ENCODE peak calls at places on chromosome 11, in eight cellular contexts. N is globus pallidus; A is pons; X is activated CD4-positive, alpha-beta T cell treated with anti-CD3 and anti-CD28 coated beads, Interleukin-2, amount 10 ng/mL, durations not matched to agents 7 days and 5 days; E is stimulated activated CD4-positive, alpha-beta T cell treated with anti-CD3 and anti-CD28 coated beads, Interleukin-4, amount 100 ng/mL, for 24 hours; I is anterior cingulate cortex; F is upper lobe of right lung; C is adrenal gland. G is an unnamed sample.

GRCh38 chr11:68447015-68447801 is 13.3 kb upstream of the PPP6R3 start:
- DNase-seq in N (peak; percentile 58), A (peak; percentile 45), X (peak; percentile 79), E (peak; percentile 81), I (peak; percentile 44), F (peak; percentile 88), C (peak; percentile 72), G (peak; percentile 83)

GRCh38 chr11:18754308-18754707 is 28.3 kb upstream of the IGSF22 start:
- DNase-seq in N (no peak), A (no peak), X (no peak), E (no peak), I (no peak), F (no peak), C (no peak), G (no peak)

GRCh38 chr11:73182824-73183321 is 35.2 kb upstream of the P2RY2 start:
- DNase-seq in N (no peak), A (no peak), X (no peak), E (no peak), I (no peak), F (no peak), C (peak; percentile 82), G (no peak)

GRCh38 chr11:110311783-110312578 is 15.6 kb upstream of the RDX start:
- DNase-seq in N (no peak), A (no peak), X (no peak), E (peak; percentile 11), I (no peak), F (no peak), C (peak; percentile 59), G (no peak)

GRCh38 chr11:9719949-9720646 is 56.2 kb downstream of the SWAP70 start:
- DNase-seq in N (peak; percentile 35), A (peak; percentile 61), X (no peak), E (no peak), I (no peak), F (no peak), C (no peak), G (no peak)

GRCh38 chr11:71284525-71285092 is 32.2 kb upstream of the SHANK2 start:
- DNase-seq in N (no peak), A (no peak), X (no peak), E (no peak), I (no peak), F (no peak), C (no peak), G (no peak)

GRCh38 chr11:76734456-76735217 is 48.5 kb upstream of the TSKU start:
- DNase-seq in N (no peak), A (no peak), X (no peak), E (no peak), I (no peak), F (no peak), C (no peak), G (no peak)

GRCh38 chr11:32002311-32002710 is 88.6 kb upstream of the RCN1 start:
- DNase-seq in N (no peak), A (no peak), X (no peak), E (no peak), I (no peak), F (no peak), C (no peak), G (no peak)

GRCh38 chr11:76160856-76161255 is 45.4 kb downstream of the WNT11 start:
- DNase-seq in N (no peak), A (no peak), X (no peak), E (no peak), I (no peak), F (no peak), C (no peak), G (no peak)

GRCh38 chr11:47669856-47670255 is 27.5 kb upstream of the MTCH2 start:
- DNase-seq in N (no peak), A (peak; percentile 26), X (no peak), E (no peak), I (no peak), F (no peak), C (no peak), G (no peak)

GRCh38 chr11:117750916-117751773 is 45.9 kb downstream of the DSCAML1 start:
- DNase-seq in N (no peak), A (no peak), X (no peak), E (no peak), I (no peak), F (no peak), C (no peak), G (no peak)

GRCh38 chr11:2146051-2146450 is 6.9 kb upstream of the IGF2 start:
- DNase-seq in N (no peak), A (no peak), X (no peak), E (no peak), I (no peak), F (no peak), C (no peak), G (no peak)

GRCh38 chr11:73625690-73626318 is 20.6 kb upstream of the PLEKHB1 start:
- DNase-seq in N (peak; percentile 80), A (peak; percentile 88), X (peak; percentile 71), E (peak; percentile 74), I (peak; percentile 48), F (peak; percentile 70), C (peak; percentile 72), G (peak; percentile 69)

GRCh38 chr11:77560605-77561004 is 29.1 kb upstream of the AQP11 start:
- DNase-seq in N (no peak), A (no peak), X (no peak), E (no peak), I (no peak), F (no peak), C (peak; percentile 51), G (no peak)

GRCh38 chr11:122102426-122102825 is 13.6 kb downstream of the BLID start:
- DNase-seq in N (no peak), A (no peak), X (no peak), E (no peak), I (no peak), F (no peak), C (no peak), G (no peak)

GRCh38 chr11:75582935-75583709 is 21.1 kb downstream of the SERPINH1 start:
- DNase-seq in N (peak; percentile 55), A (peak; percentile 47), X (peak; percentile 66), E (peak; percentile 63), I (peak; percentile 68), F (peak; percentile 86), C (peak; percentile 75), G (peak; percentile 68)

GRCh38 chr11:61963016-61963281 is 4.5 kb downstream of the FTH1 start:
- DNase-seq in N (no peak), A (no peak), X (no peak), E (no peak), I (no peak), F (peak; percentile 65), C (peak; percentile 59), G (no peak)

GRCh38 chr11:46239801-46240061 is 37.7 kb upstream of the CREB3L1 start:
- DNase-seq in N (no peak), A (no peak), X (no peak), E (no peak), I (no peak), F (no peak), C (no peak), G (no peak)

GRCh38 chr11:267491-267994 is 10.7 kb upstream of the NLRP6 start:
- DNase-seq in N (no peak), A (no peak), X (peak; percentile 67), E (peak; percentile 58), I (no peak), F (peak; percentile 85), C (peak; percentile 37), G (peak; percentile 69)

GRCh38 chr11:2375341-2375853 is 1.7 kb upstream of the CD81 start:
- DNase-seq in N (no peak), A (no peak), X (no peak), E (no peak), I (no peak), F (peak; percentile 68), C (no peak), G (no peak)

GRCh38 chr11:74322667-74323066 is 11.2 kb upstream of the P4HA3 start:
- DNase-seq in N (no peak), A (no peak), X (no peak), E (no peak), I (no peak), F (no peak), C (peak; percentile 62), G (no peak)

G was measured in activated T-cell treated with anti-CD3 and anti-CD28 coated beads, Interleukin-2, amount 50 U/mL, for 72 hours.